ENCODE peak calls at places on chromosome X, in seven cellular contexts. One of them, this sample, is unnamed.
A peak's percentile ranks its signal among the peaks of the same experiment; 100 is the strongest.

GRCh38 chrX:110286126-110286525 is 31.8 kb downstream of the AMMECR1 start:
- DNase-seq in posterior vena cava: no peak
- DNase-seq in activated naive CD4-positive, alpha-beta T cell treated with anti-CD3 and anti-CD28 coated beads, Interleukin-2, amount 50 U/mL, for 72 hours: no peak
- DNase-seq in activated CD4-positive, alpha-beta T cell treated with anti-CD3 and anti-CD28 coated beads, Interleukin-2, amount 10 ng/mL, durations not matched to agents 7 days and 5 days: no peak
- DNase-seq in GM03348: peak; percentile 52
- DNase-seq in AG10803: peak; percentile 86
- DNase-seq in lower lobe of right lung: no peak
- DNase-seq in this sample: peak; percentile 82

GRCh38 chrX:130415201-130415600 is 13.4 kb downstream of the RBMX2 start:
- DNase-seq in activated naive CD4-positive, alpha-beta T cell treated with anti-CD3 and anti-CD28 coated beads, Interleukin-2, amount 50 U/mL, for 72 hours: no peak
- DNase-seq in activated CD4-positive, alpha-beta T cell treated with anti-CD3 and anti-CD28 coated beads, Interleukin-2, amount 10 ng/mL, durations not matched to agents 7 days and 5 days: no peak
- DNase-seq in posterior vena cava: no peak
- DNase-seq in AG10803: no peak
- DNase-seq in GM03348: no peak
- DNase-seq in lower lobe of right lung: no peak
- DNase-seq in this sample: no peak

GRCh38 chrX:42519666-42520231 is 258.2 kb downstream of the PPP1R2C start:
- DNase-seq in lower lobe of right lung: no peak
- DNase-seq in activated naive CD4-positive, alpha-beta T cell treated with anti-CD3 and anti-CD28 coated beads, Interleukin-2, amount 50 U/mL, for 72 hours: no peak
- DNase-seq in AG10803: peak; percentile 67
- DNase-seq in posterior vena cava: no peak
- DNase-seq in activated CD4-positive, alpha-beta T cell treated with anti-CD3 and anti-CD28 coated beads, Interleukin-2, amount 10 ng/mL, durations not matched to agents 7 days and 5 days: no peak
- DNase-seq in GM03348: peak; percentile 36
- DNase-seq in this sample: no peak

GRCh38 chrX:67546496-67547423 is 2.9 kb downstream of the AR start:
- DNase-seq in AG10803: no peak
- DNase-seq in GM03348: no peak
- DNase-seq in posterior vena cava: no peak
- DNase-seq in lower lobe of right lung: no peak
- DNase-seq in activated CD4-positive, alpha-beta T cell treated with anti-CD3 and anti-CD28 coated beads, Interleukin-2, amount 10 ng/mL, durations not matched to agents 7 days and 5 days: no peak
- DNase-seq in activated naive CD4-positive, alpha-beta T cell treated with anti-CD3 and anti-CD28 coated beads, Interleukin-2, amount 50 U/mL, for 72 hours: no peak
- DNase-seq in this sample: no peak

GRCh38 chrX:68721546-68721945 is 74.1 kb downstream of the STARD8 start:
- DNase-seq in activated naive CD4-positive, alpha-beta T cell treated with anti-CD3 and anti-CD28 coated beads, Interleukin-2, amount 50 U/mL, for 72 hours: no peak
- DNase-seq in posterior vena cava: no peak
- DNase-seq in activated CD4-positive, alpha-beta T cell treated with anti-CD3 and anti-CD28 coated beads, Interleukin-2, amount 10 ng/mL, durations not matched to agents 7 days and 5 days: no peak
- DNase-seq in lower lobe of right lung: no peak
- DNase-seq in AG10803: no peak
- DNase-seq in GM03348: no peak
- DNase-seq in this sample: no peak

GRCh38 chrX:632391-633042 is 1.9 kb downstream of the SHOX start:
- DNase-seq in AG10803: no peak
- DNase-seq in activated naive CD4-positive, alpha-beta T cell treated with anti-CD3 and anti-CD28 coated beads, Interleukin-2, amount 50 U/mL, for 72 hours: peak; percentile 16
- DNase-seq in lower lobe of right lung: no peak
- DNase-seq in GM03348: no peak
- DNase-seq in activated CD4-positive, alpha-beta T cell treated with anti-CD3 and anti-CD28 coated beads, Interleukin-2, amount 10 ng/mL, durations not matched to agents 7 days and 5 days: no peak
- DNase-seq in posterior vena cava: peak; percentile 63
- DNase-seq in this sample: no peak

GRCh38 chrX:112901821-112902732 is 61.4 kb upstream of the AMOT start:
- DNase-seq in activated CD4-positive, alpha-beta T cell treated with anti-CD3 and anti-CD28 coated beads, Interleukin-2, amount 10 ng/mL, durations not matched to agents 7 days and 5 days: no peak
- DNase-seq in AG10803: no peak
- DNase-seq in lower lobe of right lung: no peak
- DNase-seq in GM03348: no peak
- DNase-seq in activated naive CD4-positive, alpha-beta T cell treated with anti-CD3 and anti-CD28 coated beads, Interleukin-2, amount 50 U/mL, for 72 hours: no peak
- DNase-seq in posterior vena cava: no peak
- DNase-seq in this sample: no peak

GRCh38 chrX:155857561-155857960 is 23.6 kb upstream of the VAMP7 start:
- DNase-seq in GM03348: no peak
- DNase-seq in lower lobe of right lung: no peak
- DNase-seq in posterior vena cava: no peak
- DNase-seq in AG10803: no peak
- DNase-seq in activated naive CD4-positive, alpha-beta T cell treated with anti-CD3 and anti-CD28 coated beads, Interleukin-2, amount 50 U/mL, for 72 hours: no peak
- DNase-seq in activated CD4-positive, alpha-beta T cell treated with anti-CD3 and anti-CD28 coated beads, Interleukin-2, amount 10 ng/mL, durations not matched to agents 7 days and 5 days: no peak
- DNase-seq in this sample: no peak

GRCh38 chrX:140165849-140166248 is 200.5 kb upstream of the CXorf66 start:
- DNase-seq in posterior vena cava: no peak
- DNase-seq in activated naive CD4-positive, alpha-beta T cell treated with anti-CD3 and anti-CD28 coated beads, Interleukin-2, amount 50 U/mL, for 72 hours: no peak
- DNase-seq in AG10803: no peak
- DNase-seq in activated CD4-positive, alpha-beta T cell treated with anti-CD3 and anti-CD28 coated beads, Interleukin-2, amount 10 ng/mL, durations not matched to agents 7 days and 5 days: no peak
- DNase-seq in GM03348: no peak
- DNase-seq in lower lobe of right lung: no peak
- DNase-seq in this sample: no peak

GRCh38 chrX:20374450-20374849 is 107.7 kb upstream of the RPS6KA3 start:
- DNase-seq in AG10803: no peak
- DNase-seq in activated CD4-positive, alpha-beta T cell treated with anti-CD3 and anti-CD28 coated beads, Interleukin-2, amount 10 ng/mL, durations not matched to agents 7 days and 5 days: no peak
- DNase-seq in activated naive CD4-positive, alpha-beta T cell treated with anti-CD3 and anti-CD28 coated beads, Interleukin-2, amount 50 U/mL, for 72 hours: no peak
- DNase-seq in GM03348: no peak
- DNase-seq in posterior vena cava: no peak
- DNase-seq in lower lobe of right lung: no peak
- DNase-seq in this sample: no peak

GRCh38 chrX:137051978-137052640 is 18.3 kb upstream of the GPR101 start:
- DNase-seq in AG10803: peak; percentile 5
- DNase-seq in activated CD4-positive, alpha-beta T cell treated with anti-CD3 and anti-CD28 coated beads, Interleukin-2, amount 10 ng/mL, durations not matched to agents 7 days and 5 days: peak; percentile 76
- DNase-seq in posterior vena cava: peak; percentile 88
- DNase-seq in activated naive CD4-positive, alpha-beta T cell treated with anti-CD3 and anti-CD28 coated beads, Interleukin-2, amount 50 U/mL, for 72 hours: peak; percentile 66
- DNase-seq in lower lobe of right lung: peak; percentile 65
- DNase-seq in GM03348: peak; percentile 79
- DNase-seq in this sample: peak; percentile 4

GRCh38 chrX:63275127-63275526 is 76.0 kb downstream of the SPIN4 start:
- DNase-seq in activated CD4-positive, alpha-beta T cell treated with anti-CD3 and anti-CD28 coated beads, Interleukin-2, amount 10 ng/mL, durations not matched to agents 7 days and 5 days: peak; percentile 6
- DNase-seq in lower lobe of right lung: no peak
- DNase-seq in GM03348: peak; percentile 41
- DNase-seq in posterior vena cava: no peak
- DNase-seq in AG10803: peak; percentile 24
- DNase-seq in activated naive CD4-positive, alpha-beta T cell treated with anti-CD3 and anti-CD28 coated beads, Interleukin-2, amount 50 U/mL, for 72 hours: no peak
- DNase-seq in this sample: peak; percentile 13

GRCh38 chrX:150736478-150736877 is 43.3 kb downstream of the MTMR1 start:
- DNase-seq in lower lobe of right lung: no peak
- DNase-seq in posterior vena cava: no peak
- DNase-seq in activated CD4-positive, alpha-beta T cell treated with anti-CD3 and anti-CD28 coated beads, Interleukin-2, amount 10 ng/mL, durations not matched to agents 7 days and 5 days: no peak
- DNase-seq in AG10803: no peak
- DNase-seq in GM03348: no peak
- DNase-seq in activated naive CD4-positive, alpha-beta T cell treated with anti-CD3 and anti-CD28 coated beads, Interleukin-2, amount 50 U/mL, for 72 hours: no peak
- DNase-seq in this sample: no peak

GRCh38 chrX:19811807-19812604 is 75.4 kb downstream of the SH3KBP1 start:
- DNase-seq in GM03348: no peak
- DNase-seq in lower lobe of right lung: no peak
- DNase-seq in posterior vena cava: no peak
- DNase-seq in activated naive CD4-positive, alpha-beta T cell treated with anti-CD3 and anti-CD28 coated beads, Interleukin-2, amount 50 U/mL, for 72 hours: no peak
- DNase-seq in AG10803: peak; percentile 67
- DNase-seq in activated CD4-positive, alpha-beta T cell treated with anti-CD3 and anti-CD28 coated beads, Interleukin-2, amount 10 ng/mL, durations not matched to agents 7 days and 5 days: no peak
- DNase-seq in this sample: no peak

GRCh38 chrX:15675490-15675921 is 10.9 kb upstream of the CLTRN start:
- DNase-seq in GM03348: peak; percentile 76
- DNase-seq in AG10803: no peak
- DNase-seq in posterior vena cava: peak; percentile 96
- DNase-seq in lower lobe of right lung: peak; percentile 88
- DNase-seq in activated naive CD4-positive, alpha-beta T cell treated with anti-CD3 and anti-CD28 coated beads, Interleukin-2, amount 50 U/mL, for 72 hours: peak; percentile 83
- DNase-seq in activated CD4-positive, alpha-beta T cell treated with anti-CD3 and anti-CD28 coated beads, Interleukin-2, amount 10 ng/mL, durations not matched to agents 7 days and 5 days: peak; percentile 79
- DNase-seq in this sample: no peak

GRCh38 chrX:39654952-39655351 is 442.8 kb downstream of the BCOR start:
- DNase-seq in GM03348: no peak
- DNase-seq in lower lobe of right lung: no peak
- DNase-seq in activated CD4-positive, alpha-beta T cell treated with anti-CD3 and anti-CD28 coated beads, Interleukin-2, amount 10 ng/mL, durations not matched to agents 7 days and 5 days: no peak
- DNase-seq in AG10803: no peak
- DNase-seq in activated naive CD4-positive, alpha-beta T cell treated with anti-CD3 and anti-CD28 coated beads, Interleukin-2, amount 50 U/mL, for 72 hours: no peak
- DNase-seq in posterior vena cava: no peak
- DNase-seq in this sample: no peak

GRCh38 chrX:64894454-64895038 is 81.7 kb downstream of the ZC4H2 start:
- DNase-seq in activated naive CD4-positive, alpha-beta T cell treated with anti-CD3 and anti-CD28 coated beads, Interleukin-2, amount 50 U/mL, for 72 hours: no peak
- DNase-seq in activated CD4-positive, alpha-beta T cell treated with anti-CD3 and anti-CD28 coated beads, Interleukin-2, amount 10 ng/mL, durations not matched to agents 7 days and 5 days: peak; percentile 41
- DNase-seq in GM03348: peak; percentile 7
- DNase-seq in lower lobe of right lung: no peak
- DNase-seq in AG10803: no peak
- DNase-seq in posterior vena cava: no peak
- DNase-seq in this sample: no peak

GRCh38 chrX:114162068-114162735 is 421.7 kb upstream of the HTR2C start:
- DNase-seq in posterior vena cava: no peak
- DNase-seq in AG10803: no peak
- DNase-seq in activated CD4-positive, alpha-beta T cell treated with anti-CD3 and anti-CD28 coated beads, Interleukin-2, amount 10 ng/mL, durations not matched to agents 7 days and 5 days: no peak
- DNase-seq in GM03348: no peak
- DNase-seq in activated naive CD4-positive, alpha-beta T cell treated with anti-CD3 and anti-CD28 coated beads, Interleukin-2, amount 50 U/mL, for 72 hours: no peak
- DNase-seq in lower lobe of right lung: no peak
- DNase-seq in this sample: no peak

GRCh38 chrX:104173841-104174240 is 7.6 kb downstream of the FAM199X start:
- DNase-seq in lower lobe of right lung: no peak
- DNase-seq in posterior vena cava: no peak
- DNase-seq in activated CD4-positive, alpha-beta T cell treated with anti-CD3 and anti-CD28 coated beads, Interleukin-2, amount 10 ng/mL, durations not matched to agents 7 days and 5 days: no peak
- DNase-seq in AG10803: peak; percentile 6
- DNase-seq in GM03348: no peak
- DNase-seq in activated naive CD4-positive, alpha-beta T cell treated with anti-CD3 and anti-CD28 coated beads, Interleukin-2, amount 50 U/mL, for 72 hours: no peak
- DNase-seq in this sample: no peak

GRCh38 chrX:35664838-35665237 is 133.3 kb upstream of the MAGEB16 start:
- DNase-seq in posterior vena cava: no peak
- DNase-seq in activated CD4-positive, alpha-beta T cell treated with anti-CD3 and anti-CD28 coated beads, Interleukin-2, amount 10 ng/mL, durations not matched to agents 7 days and 5 days: no peak
- DNase-seq in lower lobe of right lung: no peak
- DNase-seq in GM03348: no peak
- DNase-seq in activated naive CD4-positive, alpha-beta T cell treated with anti-CD3 and anti-CD28 coated beads, Interleukin-2, amount 50 U/mL, for 72 hours: no peak
- DNase-seq in AG10803: no peak
- DNase-seq in this sample: no peak

GRCh38 chrX:4570141-4570540 is 856.7 kb upstream of the PRKX start:
- DNase-seq in activated CD4-positive, alpha-beta T cell treated with anti-CD3 and anti-CD28 coated beads, Interleukin-2, amount 10 ng/mL, durations not matched to agents 7 days and 5 days: no peak
- DNase-seq in lower lobe of right lung: no peak
- DNase-seq in GM03348: no peak
- DNase-seq in AG10803: no peak
- DNase-seq in activated naive CD4-positive, alpha-beta T cell treated with anti-CD3 and anti-CD28 coated beads, Interleukin-2, amount 50 U/mL, for 72 hours: no peak
- DNase-seq in posterior vena cava: no peak
- DNase-seq in this sample: no peak

GRCh38 chrX:49659771-49660170 is 36.0 kb downstream of the PAGE1 start:
- DNase-seq in activated CD4-positive, alpha-beta T cell treated with anti-CD3 and anti-CD28 coated beads, Interleukin-2, amount 10 ng/mL, durations not matched to agents 7 days and 5 days: no peak
- DNase-seq in AG10803: no peak
- DNase-seq in posterior vena cava: no peak
- DNase-seq in lower lobe of right lung: no peak
- DNase-seq in activated naive CD4-positive, alpha-beta T cell treated with anti-CD3 and anti-CD28 coated beads, Interleukin-2, amount 50 U/mL, for 72 hours: no peak
- DNase-seq in GM03348: no peak
- DNase-seq in this sample: no peak

GRCh38 chrX:149531599-149531998 is 9.2 kb upstream of the EOLA1 start:
- DNase-seq in posterior vena cava: no peak
- DNase-seq in GM03348: no peak
- DNase-seq in activated naive CD4-positive, alpha-beta T cell treated with anti-CD3 and anti-CD28 coated beads, Interleukin-2, amount 50 U/mL, for 72 hours: no peak
- DNase-seq in activated CD4-positive, alpha-beta T cell treated with anti-CD3 and anti-CD28 coated beads, Interleukin-2, amount 10 ng/mL, durations not matched to agents 7 days and 5 days: no peak
- DNase-seq in AG10803: no peak
- DNase-seq in lower lobe of right lung: no peak
- DNase-seq in this sample: no peak

GRCh38 chrX:77910108-77910840 is at the start of gene ATP7A:
- DNase-seq in activated naive CD4-positive, alpha-beta T cell treated with anti-CD3 and anti-CD28 coated beads, Interleukin-2, amount 50 U/mL, for 72 hours: peak; percentile 86
- DNase-seq in activated CD4-positive, alpha-beta T cell treated with anti-CD3 and anti-CD28 coated beads, Interleukin-2, amount 10 ng/mL, durations not matched to agents 7 days and 5 days: peak; percentile 92
- DNase-seq in GM03348: peak; percentile 92
- DNase-seq in posterior vena cava: peak; percentile 96
- DNase-seq in AG10803: peak; percentile 86
- DNase-seq in lower lobe of right lung: peak; percentile 93
- DNase-seq in this sample: peak; percentile 84

GRCh38 chrX:107825698-107826285 is at the start of gene MID2:
- DNase-seq in lower lobe of right lung: peak; percentile 76
- DNase-seq in AG10803: peak; percentile 36
- DNase-seq in posterior vena cava: peak; percentile 84
- DNase-seq in activated CD4-positive, alpha-beta T cell treated with anti-CD3 and anti-CD28 coated beads, Interleukin-2, amount 10 ng/mL, durations not matched to agents 7 days and 5 days: peak; percentile 41
- DNase-seq in activated naive CD4-positive, alpha-beta T cell treated with anti-CD3 and anti-CD28 coated beads, Interleukin-2, amount 50 U/mL, for 72 hours: peak; percentile 60
- DNase-seq in GM03348: peak; percentile 31
- DNase-seq in this sample: peak; percentile 33

GRCh38 chrX:16138108-16138427 is 14.7 kb downstream of the GRPR start:
- DNase-seq in AG10803: no peak
- DNase-seq in activated naive CD4-positive, alpha-beta T cell treated with anti-CD3 and anti-CD28 coated beads, Interleukin-2, amount 50 U/mL, for 72 hours: no peak
- DNase-seq in activated CD4-positive, alpha-beta T cell treated with anti-CD3 and anti-CD28 coated beads, Interleukin-2, amount 10 ng/mL, durations not matched to agents 7 days and 5 days: no peak
- DNase-seq in GM03348: no peak
- DNase-seq in lower lobe of right lung: no peak
- DNase-seq in posterior vena cava: no peak
- DNase-seq in this sample: no peak

GRCh38 chrX:20265221-20265725 is 1.4 kb downstream of the RPS6KA3 start:
- DNase-seq in lower lobe of right lung: peak; percentile 77
- DNase-seq in activated CD4-positive, alpha-beta T cell treated with anti-CD3 and anti-CD28 coated beads, Interleukin-2, amount 10 ng/mL, durations not matched to agents 7 days and 5 days: peak; percentile 39
- DNase-seq in AG10803: peak; percentile 64
- DNase-seq in posterior vena cava: peak; percentile 89
- DNase-seq in activated naive CD4-positive, alpha-beta T cell treated with anti-CD3 and anti-CD28 coated beads, Interleukin-2, amount 50 U/mL, for 72 hours: peak; percentile 82
- DNase-seq in GM03348: peak; percentile 52
- DNase-seq in this sample: peak; percentile 57

GRCh38 chrX:73916931-73917657 is 354.1 kb downstream of the CHIC1 start:
- DNase-seq in activated naive CD4-positive, alpha-beta T cell treated with anti-CD3 and anti-CD28 coated beads, Interleukin-2, amount 50 U/mL, for 72 hours: no peak
- DNase-seq in activated CD4-positive, alpha-beta T cell treated with anti-CD3 and anti-CD28 coated beads, Interleukin-2, amount 10 ng/mL, durations not matched to agents 7 days and 5 days: no peak
- DNase-seq in AG10803: peak; percentile 89
- DNase-seq in lower lobe of right lung: no peak
- DNase-seq in GM03348: peak; percentile 68
- DNase-seq in posterior vena cava: no peak
- DNase-seq in this sample: peak; percentile 76

GRCh38 chrX:150146271-150146888 is 208.1 kb upstream of the EOLA2 start:
- DNase-seq in lower lobe of right lung: no peak
- DNase-seq in activated CD4-positive, alpha-beta T cell treated with anti-CD3 and anti-CD28 coated beads, Interleukin-2, amount 10 ng/mL, durations not matched to agents 7 days and 5 days: no peak
- DNase-seq in AG10803: no peak
- DNase-seq in GM03348: no peak
- DNase-seq in posterior vena cava: peak; percentile 43
- DNase-seq in activated naive CD4-positive, alpha-beta T cell treated with anti-CD3 and anti-CD28 coated beads, Interleukin-2, amount 50 U/mL, for 72 hours: no peak
- DNase-seq in this sample: no peak

GRCh38 chrX:106007815-106008214 is 30.7 kb downstream of the SERPINA7 start:
- DNase-seq in activated CD4-positive, alpha-beta T cell treated with anti-CD3 and anti-CD28 coated beads, Interleukin-2, amount 10 ng/mL, durations not matched to agents 7 days and 5 days: no peak
- DNase-seq in lower lobe of right lung: no peak
- DNase-seq in GM03348: no peak
- DNase-seq in AG10803: no peak
- DNase-seq in activated naive CD4-positive, alpha-beta T cell treated with anti-CD3 and anti-CD28 coated beads, Interleukin-2, amount 50 U/mL, for 72 hours: no peak
- DNase-seq in posterior vena cava: no peak
- DNase-seq in this sample: no peak

GRCh38 chrX:71941771-71942170 is 31.1 kb downstream of the NHSL2 start:
- DNase-seq in GM03348: peak; percentile 69
- DNase-seq in posterior vena cava: peak; percentile 85
- DNase-seq in activated CD4-positive, alpha-beta T cell treated with anti-CD3 and anti-CD28 coated beads, Interleukin-2, amount 10 ng/mL, durations not matched to agents 7 days and 5 days: no peak
- DNase-seq in lower lobe of right lung: no peak
- DNase-seq in AG10803: peak; percentile 70
- DNase-seq in activated naive CD4-positive, alpha-beta T cell treated with anti-CD3 and anti-CD28 coated beads, Interleukin-2, amount 50 U/mL, for 72 hours: no peak
- DNase-seq in this sample: peak; percentile 3

GRCh38 chrX:51292421-51292820 is 40.2 kb upstream of the NUDT10 start:
- DNase-seq in posterior vena cava: no peak
- DNase-seq in activated naive CD4-positive, alpha-beta T cell treated with anti-CD3 and anti-CD28 coated beads, Interleukin-2, amount 50 U/mL, for 72 hours: no peak
- DNase-seq in lower lobe of right lung: no peak
- DNase-seq in AG10803: no peak
- DNase-seq in activated CD4-positive, alpha-beta T cell treated with anti-CD3 and anti-CD28 coated beads, Interleukin-2, amount 10 ng/mL, durations not matched to agents 7 days and 5 days: no peak
- DNase-seq in GM03348: no peak
- DNase-seq in this sample: no peak

GRCh38 chrX:109619816-109620215 is 5.2 kb downstream of the KCNE5 start:
- DNase-seq in AG10803: no peak
- DNase-seq in GM03348: no peak
- DNase-seq in activated naive CD4-positive, alpha-beta T cell treated with anti-CD3 and anti-CD28 coated beads, Interleukin-2, amount 50 U/mL, for 72 hours: no peak
- DNase-seq in lower lobe of right lung: no peak
- DNase-seq in activated CD4-positive, alpha-beta T cell treated with anti-CD3 and anti-CD28 coated beads, Interleukin-2, amount 10 ng/mL, durations not matched to agents 7 days and 5 days: no peak
- DNase-seq in posterior vena cava: no peak
- DNase-seq in this sample: no peak

GRCh38 chrX:47562615-47563243 is 1.7 kb downstream of the ARAF start:
- DNase-seq in AG10803: no peak
- DNase-seq in posterior vena cava: peak; percentile 65
- DNase-seq in activated CD4-positive, alpha-beta T cell treated with anti-CD3 and anti-CD28 coated beads, Interleukin-2, amount 10 ng/mL, durations not matched to agents 7 days and 5 days: peak; percentile 37
- DNase-seq in GM03348: peak; percentile 21
- DNase-seq in activated naive CD4-positive, alpha-beta T cell treated with anti-CD3 and anti-CD28 coated beads, Interleukin-2, amount 50 U/mL, for 72 hours: no peak
- DNase-seq in lower lobe of right lung: no peak
- DNase-seq in this sample: no peak

GRCh38 chrX:1109580-1110119 is 102.8 kb downstream of the CRLF2 start:
- DNase-seq in activated naive CD4-positive, alpha-beta T cell treated with anti-CD3 and anti-CD28 coated beads, Interleukin-2, amount 50 U/mL, for 72 hours: no peak
- DNase-seq in activated CD4-positive, alpha-beta T cell treated with anti-CD3 and anti-CD28 coated beads, Interleukin-2, amount 10 ng/mL, durations not matched to agents 7 days and 5 days: no peak
- DNase-seq in AG10803: no peak
- DNase-seq in posterior vena cava: peak; percentile 31
- DNase-seq in GM03348: no peak
- DNase-seq in lower lobe of right lung: no peak
- DNase-seq in this sample: no peak

GRCh38 chrX:50707955-50708694 is 105.9 kb downstream of the SHROOM4 start:
- DNase-seq in AG10803: peak; percentile 63
- DNase-seq in activated naive CD4-positive, alpha-beta T cell treated with anti-CD3 and anti-CD28 coated beads, Interleukin-2, amount 50 U/mL, for 72 hours: no peak
- DNase-seq in lower lobe of right lung: no peak
- DNase-seq in posterior vena cava: no peak
- DNase-seq in GM03348: no peak
- DNase-seq in activated CD4-positive, alpha-beta T cell treated with anti-CD3 and anti-CD28 coated beads, Interleukin-2, amount 10 ng/mL, durations not matched to agents 7 days and 5 days: no peak
- DNase-seq in this sample: no peak

GRCh38 chrX:119541188-119541587 is 24.0 kb downstream of the STEEP1 start:
- DNase-seq in activated naive CD4-positive, alpha-beta T cell treated with anti-CD3 and anti-CD28 coated beads, Interleukin-2, amount 50 U/mL, for 72 hours: no peak
- DNase-seq in posterior vena cava: no peak
- DNase-seq in AG10803: peak; percentile 72
- DNase-seq in lower lobe of right lung: no peak
- DNase-seq in GM03348: peak; percentile 55
- DNase-seq in activated CD4-positive, alpha-beta T cell treated with anti-CD3 and anti-CD28 coated beads, Interleukin-2, amount 10 ng/mL, durations not matched to agents 7 days and 5 days: no peak
- DNase-seq in this sample: peak; percentile 75

GRCh38 chrX:40784516-40785151 is 49.3 kb upstream of the MED14 start:
- DNase-seq in lower lobe of right lung: no peak
- DNase-seq in posterior vena cava: no peak
- DNase-seq in AG10803: no peak
- DNase-seq in activated CD4-positive, alpha-beta T cell treated with anti-CD3 and anti-CD28 coated beads, Interleukin-2, amount 10 ng/mL, durations not matched to agents 7 days and 5 days: no peak
- DNase-seq in activated naive CD4-positive, alpha-beta T cell treated with anti-CD3 and anti-CD28 coated beads, Interleukin-2, amount 50 U/mL, for 72 hours: no peak
- DNase-seq in GM03348: no peak
- DNase-seq in this sample: no peak

This sample was measured in HFFc6.